ENCODE peak calls at places on chromosome 7, in eight cellular contexts. P is RWPE1, N is NB4, W is glutamatergic neuron, A is body of pancreas, B is GM12865, Q is A673, R is A549. M is an unnamed sample.

GRCh38 chr7:70051726-70052125 is 453.5 kb downstream of the AUTS2 start:
- DNase-seq in R (no peak), B (no peak), Q (no peak), P (no peak), W (no peak), A (no peak), N (no peak), M (no peak)

GRCh38 chr7:32611700-32612099 is 116.4 kb downstream of the AVL9 start:
- DNase-seq in R (no peak), A (no peak), Q (no peak), N (no peak), B (no peak), W (no peak), P (no peak), M (no peak)

GRCh38 chr7:84261509-84261908 is 66.9 kb upstream of the SEMA3A start:
- DNase-seq in P (no peak), B (no peak), Q (no peak), W (no peak), A (no peak), N (no peak), R (no peak), M (no peak)

GRCh38 chr7:133360201-133360600 is 107.3 kb downstream of the EXOC4 start:
- DNase-seq in A (no peak), R (no peak), W (no peak), Q (no peak), B (no peak), P (no peak), N (no peak), M (no peak)

GRCh38 chr7:102415685-102416225 is 17.6 kb upstream of the ORAI2 start:
- DNase-seq in R (no peak), W (no peak), N (no peak), Q (no peak), P (no peak), A (no peak), B (peak; percentile 71), M (no peak)

GRCh38 chr7:157558061-157558460 is 221.3 kb downstream of the DNAJB6 start:
- DNase-seq in A (no peak), P (no peak), B (no peak), Q (no peak), N (no peak), R (no peak), W (peak; percentile 6), M (no peak)

GRCh38 chr7:117205856-117206255 is 117.0 kb downstream of the WNT2 start:
- DNase-seq in R (no peak), N (no peak), P (no peak), W (no peak), B (no peak), A (no peak), Q (no peak), M (no peak)

GRCh38 chr7:112616295-112616694 is 135.5 kb downstream of the LSMEM1 start:
- DNase-seq in B (no peak), W (no peak), N (no peak), P (no peak), A (no peak), R (no peak), Q (no peak), M (no peak)

GRCh38 chr7:20959281-20959680 is 172.6 kb upstream of the SP8 start:
- DNase-seq in P (peak; percentile 4), B (no peak), R (no peak), W (no peak), Q (no peak), N (no peak), A (no peak), M (no peak)

GRCh38 chr7:2112261-2113203 is 120.2 kb downstream of the MAD1L1 start:
- DNase-seq in B (no peak), W (no peak), N (no peak), A (no peak), P (no peak), Q (no peak), R (no peak), M (no peak)

GRCh38 chr7:2109251-2109935 is 123.4 kb downstream of the MAD1L1 start:
- DNase-seq in B (no peak), N (no peak), W (no peak), P (no peak), Q (peak; percentile 42), A (no peak), R (no peak), M (no peak)

GRCh38 chr7:2109936-2110585 is 122.7 kb downstream of the MAD1L1 start:
- DNase-seq in R (peak; percentile 87), P (peak; percentile 93), A (no peak), W (no peak), N (peak; percentile 87), B (peak; percentile 43), Q (peak; percentile 93), M (no peak)

GRCh38 chr7:2111568-2111967 is 121.2 kb downstream of the MAD1L1 start:
- DNase-seq in B (no peak), Q (no peak), P (no peak), N (no peak), A (no peak), W (no peak), R (no peak), M (no peak)

DNA sequence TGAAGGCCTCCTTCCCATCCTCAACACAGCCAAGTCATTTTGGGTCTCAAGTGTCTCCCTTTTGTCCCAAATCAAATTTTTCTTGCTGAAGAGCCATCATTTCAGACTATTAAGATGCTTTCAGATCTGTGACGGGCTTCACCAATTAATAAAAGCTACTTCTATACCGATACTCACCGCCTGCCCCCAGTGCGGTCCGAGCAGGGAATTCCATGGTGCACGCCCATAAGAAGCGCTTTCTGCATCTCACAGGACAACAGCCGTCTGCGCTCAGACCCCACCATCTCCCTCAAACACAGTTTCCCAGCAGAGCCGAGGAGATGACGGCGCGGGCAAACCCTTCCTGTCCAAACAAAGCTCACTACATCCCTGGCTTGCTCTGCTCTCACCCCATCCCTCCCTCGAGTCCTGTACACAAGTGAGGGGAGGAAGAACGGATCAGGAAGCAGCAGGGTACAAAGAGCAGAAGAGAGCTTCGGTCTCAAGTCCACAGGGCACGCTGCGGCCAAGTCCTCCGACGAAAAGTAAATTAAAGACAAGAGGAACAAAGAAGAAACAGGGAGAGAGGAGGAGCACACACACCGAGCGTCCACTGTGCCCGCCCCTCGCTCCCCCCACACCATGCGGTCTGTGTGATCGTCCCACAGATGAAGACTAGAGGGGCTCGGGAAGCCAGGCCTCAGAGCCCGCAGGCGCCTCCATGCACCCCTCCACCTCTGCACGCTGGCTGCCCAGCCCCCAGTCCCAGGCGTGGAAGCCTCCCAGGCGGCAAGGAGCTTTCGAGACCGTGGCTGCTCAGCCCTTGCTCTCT is 122.0 kb downstream of the MAD1L1 start:
- DNase-seq in A (no peak), P (no peak), N (no peak), Q (no peak), W (no peak), B (no peak), R (no peak), M (no peak)
- TF ChIP-seq CTCF in A (no peak), P (no peak), N (no peak), Q (no peak), W (no peak), B (no peak), R (no peak), M (no peak)

GRCh38 chr7:36390199-36391090 is 783 bp downstream of the ANLN start:
- DNase-seq in W (peak; percentile 90), B (peak; percentile 61), P (peak; percentile 93), A (peak; percentile 75), R (peak; percentile 88), N (peak; percentile 90), Q (peak; percentile 90), M (peak; percentile 93)
- TF ChIP-seq CTCF in W (no peak), B (no peak), P (no peak), A (no peak), R (no peak), N (no peak), Q (no peak), M (peak; percentile 9)

GRCh38 chr7:74598558-74598957 is 59.0 kb upstream of the GTF2I start:
- DNase-seq in B (no peak), P (no peak), Q (no peak), A (no peak), N (no peak), W (no peak), R (no peak), M (no peak)

GRCh38 chr7:74604326-74605020 is 53.0 kb upstream of the GTF2I start:
- DNase-seq in B (no peak), W (no peak), N (no peak), P (no peak), A (peak; percentile 78), R (no peak), Q (no peak), M (no peak)

GRCh38 chr7:74599251-74599650 is 58.3 kb upstream of the GTF2I start:
- DNase-seq in B (peak; percentile 86), A (no peak), P (no peak), W (no peak), N (peak; percentile 4), R (no peak), Q (no peak), M (no peak)
- TF ChIP-seq CTCF in B (no peak), A (no peak), P (no peak), W (no peak), N (no peak), R (no peak), Q (no peak), M (no peak)

GRCh38 chr7:93232673-93233018 is 480 bp downstream of the VPS50 start:
- DNase-seq in B (peak; percentile 25), A (no peak), P (no peak), R (peak; percentile 14), W (no peak), N (peak; percentile 41), Q (peak; percentile 23), M (no peak)

GRCh38 chr7:93231264-93231663 is 902 bp upstream of the VPS50 start:
- DNase-seq in R (no peak), N (peak; percentile 55), Q (no peak), A (no peak), W (no peak), B (no peak), P (peak; percentile 20), M (no peak)

GRCh38 chr7:93231799-93232672 is at the start of gene VPS50:
- DNase-seq in R (peak; percentile 93), A (peak; percentile 98), N (peak; percentile 97), B (peak; percentile 97), P (peak; percentile 96), W (peak; percentile 87), Q (peak; percentile 98), M (peak; percentile 96)

GRCh38 chr7:93226310-93226709 is at the start of gene HEPACAM2:
- DNase-seq in W (no peak), N (no peak), A (no peak), R (no peak), B (no peak), Q (no peak), P (no peak), M (no peak)

DNA sequence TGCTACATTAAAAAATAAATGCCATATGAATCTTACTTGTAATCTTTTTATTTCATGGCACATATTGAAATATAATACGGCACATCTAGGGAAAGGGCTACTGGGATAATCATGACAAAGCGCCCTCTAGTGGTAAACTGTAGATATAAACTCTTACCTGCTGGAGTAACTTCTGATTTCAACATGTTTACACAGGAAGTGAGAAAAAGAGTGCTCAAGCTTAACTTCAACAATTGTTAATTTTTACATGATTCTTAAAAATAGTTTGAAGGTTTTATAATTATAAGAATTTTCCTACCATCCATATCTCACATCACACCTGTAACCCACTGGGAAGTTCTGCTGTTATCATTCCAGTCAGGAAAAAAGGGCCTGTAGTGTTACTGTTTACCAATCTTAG is 2.0 kb upstream of the HEPACAM2 start:
- DNase-seq in N (peak; percentile 75), A (no peak), P (peak; percentile 62), R (peak; percentile 38), B (peak; percentile 73), W (no peak), Q (peak; percentile 66), M (no peak)
- TF ChIP-seq CTCF in N (peak; percentile 61), A (peak; percentile 78), P (peak; percentile 92), R (peak; percentile 86), B (peak; percentile 60), W (peak; percentile 91), Q (peak; percentile 82), M (peak; percentile 85)